ENCODE peak calls at places on chromosomes 3 and 15, in five cellular contexts. A is heart right ventricle, M is Ammon's horn, T is AG20443, N is glutamatergic neuron. H is an unnamed sample.

GRCh38 chr15:48992545-48992944 is 28.8 kb upstream of the SHC4 start:
- DNase-seq in M (no peak), A (no peak), T (no peak), N (no peak), H (no peak)

GRCh38 chr3:102090646-102091045 is 241.3 kb downstream of the NFKBIZ start:
- DNase-seq in M (no peak), T (peak), N (no peak), A (no peak), H (no peak)

GRCh38 chr15:31344824-31345605 is 18.4 kb downstream of the KLF13 start:
- DNase-seq in T (peak), A (peak), M (no peak), N (no peak), H (no peak)

GRCh38 chr3:162643245-162643644 is 1146.6 kb downstream of the OTOL1 start:
- DNase-seq in A (no peak), N (no peak), M (no peak), T (no peak), H (no peak)

GRCh38 chr3:5202267-5202666 is 14.8 kb downstream of the EDEM1 start:
- DNase-seq in A (no peak), T (no peak), N (no peak), M (no peak), H (no peak)

GRCh38 chr3:55780913-55781312 is 293.8 kb upstream of the WNT5A start:
- DNase-seq in T (no peak), M (no peak), A (no peak), N (no peak), H (no peak)

GRCh38 chr3:66485291-66485968 is 15.4 kb downstream of the LRIG1 start:
- DNase-seq in N (no peak), T (peak), M (peak), A (no peak), H (no peak)

GRCh38 chr15:57743424-57743823 is 36.9 kb downstream of the POLR2M start:
- DNase-seq in N (no peak), M (no peak), T (peak), A (no peak), H (no peak)

GRCh38 chr3:30357897-30358296 is 248.5 kb upstream of the TGFBR2 start:
- DNase-seq in N (no peak), A (no peak), T (no peak), M (no peak), H (no peak)

GRCh38 chr15:34855893-34856292 is 60.5 kb upstream of the ACTC1 start:
- DNase-seq in N (no peak), A (peak), T (peak), M (peak), H (peak)

GRCh38 chr3:63937661-63938651 is 25.8 kb upstream of the SCAANT1 start:
- DNase-seq in M (no peak), A (no peak), T (no peak), N (no peak), H (no peak)

GRCh38 chr3:185727873-185728272 is 97.0 kb downstream of the IGF2BP2 start:
- DNase-seq in M (no peak), A (no peak), T (no peak), N (no peak), H (no peak)